ENCODE peak calls at places on chromosomes 7 and 10, in ten cellular contexts. O is K562, X is breast epithelium, F is right lobe of liver, M is tibial nerve, S is upper lobe of left lung, L is adrenal gland, D is A549, A is transverse colon, T is sigmoid colon. I is an unnamed sample.

GRCh38 chr10:46542567-46543323 is 13.7 kb downstream of the GPRIN2 start:
- DNase-seq in O (no peak), X (peak), F (peak), M (peak), S (peak), L (peak), D (no peak), A (peak), T (no peak), I (peak)

GRCh38 chr10:74437822-74438221 is 286.8 kb downstream of the ADK start:
- DNase-seq in O (no peak), X (no peak), F (no peak), M (no peak), S (no peak), L (peak), D (peak), A (no peak), T (no peak), I (no peak)

GRCh38 chr10:87863102-87863943 is at the start of the genes KLLN and PTEN:
- DNase-seq in O (peak), X (peak), F (peak), M (peak), S (peak), L (peak), D (peak), A (peak), T (peak), I (peak)

GRCh38 chr10:123154943-123155505 is 822 bp downstream of the BUB3 start:
- DNase-seq in O (no peak), X (no peak), F (no peak), M (no peak), S (peak), L (peak), D (peak), A (peak), T (no peak), I (no peak)

GRCh38 chr7:131522325-131522920 is 34.0 kb downstream of the PODXL start:
- DNase-seq in O (no peak), X (no peak), F (no peak), M (no peak), S (no peak), L (no peak), D (no peak), A (no peak), T (peak), I (no peak)

GRCh38 chr10:14543048-14543903 is 212.6 kb upstream of the FRMD4A start:
- DNase-seq in O (no peak), X (no peak), F (no peak), M (no peak), S (peak), L (peak), D (no peak), A (no peak), T (no peak), I (peak)

GRCh38 chr10:76324283-76324682 is 892.9 kb downstream of the LRMDA start:
- DNase-seq in O (no peak), X (no peak), F (peak), M (peak), S (peak), L (peak), D (no peak), A (peak), T (peak), I (no peak)

GRCh38 chr10:127415901-127416630 is 133.0 kb upstream of the NPS start:
- DNase-seq in O (no peak), X (no peak), F (no peak), M (no peak), S (no peak), L (peak), D (no peak), A (no peak), T (no peak), I (no peak)

GRCh38 chr10:110354322-110354766 is 49.6 kb upstream of the SMNDC1 start:
- DNase-seq in O (peak), X (peak), F (peak), M (peak), S (peak), L (peak), D (peak), A (peak), T (peak), I (peak)

DNA sequence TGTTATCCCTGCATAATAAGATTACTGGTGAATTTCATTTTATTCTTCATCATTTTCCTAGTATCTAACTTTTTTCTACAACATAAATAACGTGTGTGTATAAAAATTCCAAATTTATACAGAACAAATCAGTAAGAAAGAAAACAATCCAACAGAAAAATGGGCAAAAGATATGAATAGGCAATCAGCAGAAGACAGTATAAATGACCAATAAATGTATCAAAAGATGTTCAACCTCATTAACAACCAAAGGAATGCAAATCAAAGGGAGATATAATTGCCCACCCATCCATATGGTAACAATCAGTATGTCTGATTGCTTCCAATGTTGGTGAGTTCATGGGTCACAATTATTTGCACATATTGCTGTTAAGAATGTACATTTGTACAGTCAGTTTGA is 13.5 kb downstream of the ERLIN1 start:
- DNase-seq in O (no peak), X (no peak), F (no peak), M (no peak), S (no peak), L (no peak), D (no peak), A (no peak), T (no peak), I (no peak)
- TF ChIP-seq POLR2A in O (no peak), X (no peak), F (no peak), M (no peak), S (no peak), L (no peak), D (no peak), A (no peak), T (no peak), I (no peak)

GRCh38 chr10:1903982-1904381 is 166.7 kb upstream of the ADARB2 start:
- DNase-seq in O (no peak), X (no peak), F (no peak), M (no peak), S (no peak), L (no peak), D (no peak), A (no peak), T (no peak), I (no peak)
- H3K27ac ChIP-seq in O (no peak), X (no peak), F (no peak), M (no peak), S (no peak), L (no peak), D (no peak), A (no peak), T (no peak), I (no peak)

GRCh38 chr7:30642789-30643188 is 39.5 kb downstream of the CRHR2 start:
- DNase-seq in O (no peak), X (no peak), F (no peak), M (no peak), S (no peak), L (no peak), D (no peak), A (no peak), T (no peak), I (no peak)
- H3K4me3 ChIP-seq in O (no peak), X (no peak), F (no peak), M (no peak), S (no peak), L (no peak), D (no peak), A (no peak), T (no peak), I (no peak)

GRCh38 chr10:2950546-2950945 is 116.8 kb upstream of the PFKP start:
- DNase-seq in O (no peak), X (no peak), F (no peak), M (no peak), S (no peak), L (no peak), D (no peak), A (no peak), T (no peak), I (no peak)
- TF ChIP-seq POLR2A in O (no peak), X (no peak), F (no peak), M (no peak), S (no peak), L (no peak), D (no peak), A (no peak), T (no peak), I (no peak)

GRCh38 chr10:60853107-60853506 is 74.8 kb downstream of the CDK1 start:
- DNase-seq in O (no peak), X (no peak), F (no peak), M (no peak), S (no peak), L (no peak), D (no peak), A (no peak), T (no peak), I (no peak)

GRCh38 chr10:60849217-60849616 is 70.9 kb downstream of the CDK1 start:
- DNase-seq in O (no peak), X (no peak), F (no peak), M (no peak), S (no peak), L (no peak), D (no peak), A (no peak), T (no peak), I (no peak)

GRCh38 chr10:60856405-60856804 is 78.1 kb downstream of the CDK1 start:
- DNase-seq in O (no peak), X (no peak), F (no peak), M (no peak), S (no peak), L (no peak), D (no peak), A (no peak), T (no peak), I (no peak)

GRCh38 chr10:60849762-60850161 is 71.5 kb downstream of the CDK1 start:
- DNase-seq in O (no peak), X (no peak), F (no peak), M (no peak), S (no peak), L (no peak), D (no peak), A (no peak), T (no peak), I (no peak)

GRCh38 chr10:60853672-60854071 is 75.4 kb downstream of the CDK1 start:
- DNase-seq in O (no peak), X (no peak), F (no peak), M (no peak), S (no peak), L (no peak), D (no peak), A (no peak), T (no peak), I (no peak)
- H3K27ac ChIP-seq in O (no peak), X (no peak), F (no peak), M (no peak), S (no peak), L (no peak), D (no peak), A (no peak), T (no peak), I (no peak)

GRCh38 chr7:47647213-47647985 is 65.5 kb upstream of the TNS3 start:
- DNase-seq in O (no peak), X (no peak), F (no peak), M (no peak), S (no peak), L (no peak), D (no peak), A (no peak), T (no peak), I (no peak)
- H3K4me3 ChIP-seq in O (no peak), X (no peak), F (no peak), M (no peak), S (no peak), L (no peak), D (no peak), A (no peak), T (no peak), I (no peak)

GRCh38 chr10:93687737-93688136 is 14.7 kb downstream of the FRA10AC1 start:
- DNase-seq in O (no peak), X (no peak), F (no peak), M (no peak), S (no peak), L (no peak), D (no peak), A (no peak), T (no peak), I (no peak)
- TF ChIP-seq POLR2A in O (no peak), X (no peak), F (no peak), M (no peak), S (no peak), L (no peak), D (no peak), A (no peak), T (no peak), I (no peak)

DNA sequence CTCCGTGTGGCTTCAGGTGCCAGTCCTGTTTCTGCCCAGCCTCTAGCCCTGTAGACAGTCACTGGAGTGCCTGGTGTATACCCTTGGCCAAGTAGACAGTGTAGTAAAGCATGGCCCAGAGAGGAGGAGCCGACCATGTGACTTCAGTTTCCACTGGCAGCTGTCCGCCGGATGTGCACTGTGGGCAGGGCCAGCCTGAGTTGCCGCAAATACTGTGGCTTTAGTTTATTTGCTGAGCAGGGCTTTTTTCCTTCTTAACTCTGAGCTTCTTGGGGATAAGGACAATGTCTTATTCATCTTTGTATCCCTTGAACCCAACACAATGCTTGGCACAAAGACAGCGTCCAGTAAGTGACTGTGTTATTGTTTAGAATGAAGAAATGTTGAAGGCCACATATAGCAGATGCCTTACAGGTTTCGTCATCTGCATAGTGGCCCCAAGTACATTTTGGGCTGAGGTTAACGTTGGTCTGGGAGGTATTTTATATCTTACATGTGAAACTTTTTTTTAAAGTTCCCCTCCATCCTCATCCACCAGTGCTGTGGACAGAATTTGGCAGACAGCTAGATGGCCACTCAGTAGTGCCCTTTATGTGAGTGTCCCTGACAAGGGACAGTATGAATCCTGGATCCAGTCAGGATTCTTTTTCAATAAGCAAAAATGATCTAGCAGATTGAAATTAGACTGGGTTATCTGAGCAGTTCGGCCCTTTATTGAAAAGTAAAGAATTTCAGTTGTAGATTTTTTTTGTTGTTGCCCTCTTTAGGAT is 40.6 kb downstream of the CYP17A1 start:
- DNase-seq in O (no peak), X (peak), F (peak), M (peak), S (peak), L (peak), D (no peak), A (peak), T (peak), I (peak)
- H3K27ac ChIP-seq in O (no peak), X (peak), F (peak), M (peak), S (peak), L (peak), D (no peak), A (peak), T (peak), I (peak)